ENCODE peak calls at places on chromosomes 6 and 20, in four cellular contexts. E is cardiac fibroblast, F is sigmoid colon, O is A549. U is an unnamed sample.

GRCh38 chr6:48027704-48028435 is 83.1 kb downstream of the PTCHD4 start:
- DNase-seq in E (peak), F (no peak), O (no peak), U (no peak)

GRCh38 chr6:47363736-47364135 is 54.0 kb upstream of the TNFRSF21 start:
- DNase-seq in E (no peak), F (no peak), O (no peak), U (no peak)

GRCh38 chr6:128500017-128500416 is 20.4 kb downstream of the PTPRK start:
- DNase-seq in E (peak), F (no peak), O (no peak), U (no peak)

GRCh38 chr20:53408728-53409157 is 184.9 kb downstream of the ZNF217 start:
- DNase-seq in E (no peak), F (no peak), O (no peak), U (no peak)

GRCh38 chr6:101001607-101002006 is 120.5 kb upstream of the ASCC3 start:
- DNase-seq in E (no peak), F (no peak), O (no peak), U (no peak)

GRCh38 chr6:112831022-112831421 is 483.9 kb downstream of the RFPL4B start:
- DNase-seq in E (peak), F (no peak), O (no peak), U (no peak)

GRCh38 chr6:34334796-34335416 is 57.6 kb downstream of the NUDT3 start:
- DNase-seq in E (peak), F (no peak), O (no peak), U (peak)

GRCh38 chr6:20211941-20212391 is 303 bp downstream of the MBOAT1 start:
- DNase-seq in E (peak), F (no peak), O (peak), U (peak)

GRCh38 chr20:49446080-49446479 is 36.4 kb downstream of the KCNB1 start:
- DNase-seq in E (no peak), F (no peak), O (no peak), U (no peak)

GRCh38 chr6:43938178-43939101 is 168.4 kb downstream of the VEGFA start:
- DNase-seq in E (no peak), F (peak), O (no peak), U (no peak)

GRCh38 chr6:14861491-14861943 is 384.4 kb upstream of the JARID2 start:
- DNase-seq in E (no peak), F (no peak), O (no peak), U (no peak)

GRCh38 chr6:167779123-167779992 is 47.4 kb upstream of the AFDN start:
- DNase-seq in E (no peak), F (peak), O (no peak), U (no peak)
- H3K4me3 ChIP-seq in E (no peak), F (no peak), O (no peak), U (no peak)

GRCh38 chr20:58390659-58391035 is 1.6 kb downstream of the VAPB start:
- DNase-seq in E (no peak), F (no peak), O (no peak), U (no peak)
- H3K4me3 ChIP-seq in E (peak), F (no peak), O (peak), U (no peak)

GRCh38 chr6:55957961-55958422 is 82.6 kb upstream of the BMP5 start:
- DNase-seq in E (no peak), F (no peak), O (no peak), U (no peak)
- H3K4me3 ChIP-seq in E (no peak), F (no peak), O (no peak), U (no peak)

GRCh38 chr6:75402296-75402695 is 91.3 kb downstream of the FILIP1 start:
- DNase-seq in E (peak), F (no peak), O (no peak), U (no peak)

GRCh38 chr6:75397806-75398465 is 95.7 kb downstream of the FILIP1 start:
- DNase-seq in E (peak), F (no peak), O (no peak), U (no peak)

GRCh38 chr6:75409286-75409685 is 84.3 kb downstream of the FILIP1 start:
- DNase-seq in E (no peak), F (no peak), O (no peak), U (no peak)

GRCh38 chr6:75403563-75403962 is 90.0 kb downstream of the FILIP1 start:
- DNase-seq in E (no peak), F (no peak), O (no peak), U (no peak)
- H3K4me3 ChIP-seq in E (no peak), F (no peak), O (no peak), U (no peak)

GRCh38 chr6:119727504-119728219 is 378.1 kb upstream of the MAN1A1 start:
- DNase-seq in E (no peak), F (no peak), O (no peak), U (peak)
- H3K4me3 ChIP-seq in E (no peak), F (no peak), O (no peak), U (no peak)